ENCODE peak calls at places on chromosomes 6 and 20, in four cellular contexts. E is GM23338, P is psoas muscle, J is mesenchymal stem cell. D is an unnamed sample. For H3K4me1, the result is how much of the 10 kb centered on the place peaks cover.

GRCh38 chr6:5158191-5158590 is 73.0 kb downstream of the PPP1R3G start:
- DNase-seq in P (no peak), E (no peak), J (no peak), D (no peak)

GRCh38 chr20:49424536-49424935 is 57.9 kb downstream of the KCNB1 start:
- DNase-seq in P (peak), J (no peak), E (peak), D (peak)

GRCh38 chr6:42453649-42454427 is 2.1 kb upstream of the TRERF1 start:
- DNase-seq in E (peak), J (peak), P (peak), D (peak)

GRCh38 chr20:21729316-21729715 is 23.9 kb downstream of the PAX1 start:
- DNase-seq in E (no peak), P (no peak), J (no peak), D (no peak)

GRCh38 chr6:112938656-112939055 is 591.5 kb downstream of the RFPL4B start:
- DNase-seq in J (peak), P (no peak), E (no peak), D (no peak)

GRCh38 chr20:20017852-20018245 is 687 bp downstream of the NAA20 start:
- DNase-seq in E (no peak), P (no peak), J (no peak), D (peak)

GRCh38 chr20:62368629-62369507 is 1.8 kb upstream of the LAMA5 start:
- DNase-seq in J (peak), P (peak), E (peak), D (peak)

GRCh38 chr6:116316772-116317467 is 37.2 kb upstream of the TSPYL1 start:
- DNase-seq in J (no peak), E (no peak), P (peak), D (no peak)

GRCh38 chr6:44169154-44169553 is 10.5 kb downstream of the CAPN11 start:
- DNase-seq in J (no peak), P (no peak), E (no peak), D (peak)

GRCh38 chr6:151763938-151764680 is 43.4 kb upstream of the ESR1 start:
- DNase-seq in E (peak), P (peak), J (peak), D (peak)

GRCh38 chr6:24906314-24906713 is 29.4 kb downstream of the RIPOR2 start:
- DNase-seq in J (no peak), E (no peak), P (no peak), D (no peak)

GRCh38 chr6:72042088-72042487 is 155.7 kb downstream of the RIMS1 start:
- DNase-seq in J (no peak), P (no peak), E (no peak), D (peak)

GRCh38 chr20:63699466-63700198 is 3.2 kb downstream of the TNFRSF6B start:
- DNase-seq in P (peak), E (no peak), J (no peak), D (no peak)

GRCh38 chr6:56551409-56552120 is 91.1 kb downstream of the DST start:
- DNase-seq in E (no peak), P (no peak), J (no peak), D (no peak)

GRCh38 chr20:16922834-16923233 is 174.7 kb downstream of the OTOR start:
- DNase-seq in P (no peak), J (peak), E (no peak), D (peak)

GRCh38 chr6:160395187-160395586 is 47.0 kb downstream of the SLC22A3 start:
- DNase-seq in P (no peak), J (no peak), E (no peak), D (no peak)

GRCh38 chr6:108556864-108557493 is 3.7 kb upstream of the FOXO3 start:
- DNase-seq in J (peak), E (peak), P (no peak), D (no peak)

GRCh38 chr6:11039040-11039439 is 5.1 kb downstream of the ELOVL2 start:
- DNase-seq in E (no peak), J (peak), P (no peak), D (no peak)

GRCh38 chr6:56714982-56715456 is 72.3 kb upstream of the DST start:
- DNase-seq in E (no peak), J (peak), P (no peak), D (peak)

GRCh38 chr20:16691381-16691780 is 38.4 kb upstream of the SNRPB2 start:
- DNase-seq in J (no peak), P (no peak), E (no peak), D (no peak)

GRCh38 chr6:5132741-5133140 is 47.6 kb downstream of the PPP1R3G start:
- DNase-seq in E (peak), P (peak), J (peak), D (peak)

GRCh38 chr20:64181391-64181790 is 17.1 kb downstream of the MYT1 start:
- DNase-seq in P (no peak), J (no peak), E (no peak), D (no peak)

GRCh38 chr20:2750343-2751251 is 49.8 kb downstream of the CPXM1 start:
- DNase-seq in P (peak), E (peak), J (peak), D (peak)

GRCh38 chr6:170221052-170221752 is 69.7 kb downstream of the DLL1 start:
- DNase-seq in E (no peak), P (no peak), J (no peak), D (no peak)

GRCh38 chr20:36462440-36463211 is 78.7 kb upstream of the MYL9 start:
- DNase-seq in E (peak), J (peak), P (peak), D (peak)

GRCh38 chr20:19934792-19935491 is 82.2 kb upstream of the NAA20 start:
- DNase-seq in E (no peak), J (peak), P (peak), D (no peak)

GRCh38 chr20:57089701-57090144 is 176.7 kb downstream of the BMP7 start:
- DNase-seq in P (peak), E (peak), J (peak), D (peak)

GRCh38 chr6:151681426-151682059 is 125.9 kb upstream of the ESR1 start:
- DNase-seq in E (no peak), J (no peak), P (no peak), D (peak)

GRCh38 chr6:127176175-127176574 is 57.7 kb downstream of the RSPO3 start:
- DNase-seq in J (peak), E (no peak), P (no peak), D (peak)

GRCh38 chr20:25308671-25309394 is 60.9 kb downstream of the PYGB start:
- DNase-seq in J (peak), E (no peak), P (no peak), D (peak)

GRCh38 chr20:23161968-23162696 is 76.0 kb upstream of the CD93 start:
- DNase-seq in J (peak), E (no peak), P (peak), D (no peak)

GRCh38 chr20:23159256-23159922 is 73.3 kb upstream of the CD93 start:
- DNase-seq in J (no peak), E (no peak), P (no peak), D (no peak)

GRCh38 chr20:23161244-23161875 is 75.2 kb upstream of the CD93 start:
- DNase-seq in E (no peak), J (no peak), P (no peak), D (peak)

GRCh38 chr20:23159923-23160445 is 73.9 kb upstream of the CD93 start:
- DNase-seq in P (no peak), J (no peak), E (no peak), D (peak)

DNA sequence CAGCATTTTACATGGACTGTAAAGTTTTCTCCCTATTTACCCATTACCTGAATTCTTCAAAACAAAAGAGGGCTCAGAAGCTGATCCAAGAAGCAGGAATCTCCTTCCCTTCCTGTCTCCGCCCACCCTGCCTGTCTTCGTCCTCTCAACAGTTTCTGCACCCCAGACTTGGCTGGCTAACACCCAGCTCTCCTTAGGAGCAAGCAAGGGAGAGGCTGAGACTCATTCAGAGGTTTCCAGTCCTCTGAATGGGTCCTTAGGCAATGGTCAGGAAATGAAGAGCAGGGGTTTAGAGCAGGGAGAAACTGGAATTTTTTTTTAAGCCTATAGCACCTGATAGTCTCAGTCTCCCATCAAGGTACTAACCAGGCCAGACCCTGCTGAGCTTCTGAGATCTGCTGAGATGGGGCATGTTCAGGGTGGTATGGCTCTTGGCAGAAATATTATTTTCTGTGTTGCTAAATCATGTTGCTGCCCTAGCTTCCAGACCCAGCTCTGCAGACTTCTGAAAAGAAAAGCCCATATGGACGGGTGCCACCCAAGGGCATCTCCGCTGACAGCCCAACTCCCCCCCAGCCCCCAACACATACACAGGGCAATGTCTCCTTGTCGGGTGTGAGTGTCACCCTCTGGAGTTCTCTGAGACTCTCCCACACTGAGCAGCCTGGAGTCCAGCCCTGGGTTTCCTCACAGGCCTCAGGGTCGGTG is 74.6 kb upstream of the CD93 start:
- DNase-seq in E (peak), P (no peak), J (no peak), D (peak)
- H3K4me1 ChIP-seq in E (under half), P (half or more), J (under half), D (under half)

GRCh38 chr6:32975886-32976285 is 7.5 kb downstream of the BRD2 start:
- DNase-seq in J (no peak), P (no peak), E (no peak), D (no peak)

GRCh38 chr6:32977953-32978324 is 9.5 kb downstream of the BRD2 start:
- DNase-seq in E (no peak), J (no peak), P (no peak), D (no peak)

GRCh38 chr6:32977272-32977952 is 9.0 kb downstream of the BRD2 start:
- DNase-seq in J (no peak), E (no peak), P (no peak), D (no peak)

GRCh38 chr6:32974541-32975308 is 6.3 kb downstream of the BRD2 start:
- DNase-seq in E (no peak), P (no peak), J (peak), D (peak)

GRCh38 chr6:32976334-32977069 is 8.1 kb downstream of the BRD2 start:
- DNase-seq in P (no peak), E (no peak), J (no peak), D (no peak)
- H3K27ac ChIP-seq in P (no peak), E (no peak), J (no peak), D (no peak)

GRCh38 chr6:99146716-99147115 is 199.0 kb upstream of the FBXL4 start:
- DNase-seq in E (no peak), P (no peak), J (no peak), D (no peak)

GRCh38 chr6:99151634-99152344 is 197.7 kb downstream of the FAXC start:
- DNase-seq in P (no peak), E (peak), J (peak), D (peak)

GRCh38 chr6:99145738-99146137 is 198.0 kb upstream of the FBXL4 start:
- DNase-seq in P (no peak), E (no peak), J (no peak), D (no peak)

GRCh38 chr6:99148761-99149160 is 200.7 kb downstream of the FAXC start:
- DNase-seq in J (no peak), E (no peak), P (no peak), D (no peak)

DNA sequence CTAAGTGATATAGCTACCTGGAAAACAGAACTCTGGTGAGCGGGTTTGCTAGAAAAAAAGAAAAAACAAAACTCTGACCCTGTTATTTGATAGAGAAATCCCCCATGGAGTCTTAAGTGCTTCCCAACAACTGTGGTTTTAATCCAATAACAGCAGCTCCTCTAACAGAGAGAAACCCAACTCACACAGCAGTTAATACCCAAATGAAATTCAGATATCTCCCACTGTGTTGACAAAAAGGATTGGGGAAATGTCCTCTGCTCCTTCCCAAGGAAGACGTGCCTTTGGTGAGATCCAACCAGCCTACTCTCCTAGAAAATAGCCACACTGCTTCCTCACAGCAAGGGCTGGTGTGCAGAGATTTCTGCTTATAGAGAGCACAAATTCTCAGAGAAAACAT is 200.4 kb upstream of the FBXL4 start:
- DNase-seq in P (no peak), J (no peak), E (no peak), D (no peak)
- H3K4me1 ChIP-seq in P (under half), J (under half), E (under half), D (under half)

GRCh38 chr6:6317825-6318733 is 2.4 kb downstream of the F13A1 start:
- DNase-seq in E (peak), J (no peak), P (no peak), D (no peak)
- H3K27ac ChIP-seq in E (no peak), J (no peak), P (no peak), D (no peak)

GRCh38 chr6:28725890-28726348 is 197.9 kb downstream of the TRIM27 start:
- DNase-seq in J (no peak), E (peak), P (no peak), D (no peak)

GRCh38 chr6:28732052-28732451 is 191.7 kb downstream of the TRIM27 start:
- DNase-seq in J (no peak), P (no peak), E (no peak), D (no peak)

GRCh38 chr6:28726569-28727309 is 197.0 kb downstream of the TRIM27 start:
- DNase-seq in P (no peak), E (no peak), J (no peak), D (no peak)

GRCh38 chr6:28727559-28728211 is 196.1 kb downstream of the TRIM27 start:
- DNase-seq in J (no peak), P (no peak), E (no peak), D (no peak)

DNA sequence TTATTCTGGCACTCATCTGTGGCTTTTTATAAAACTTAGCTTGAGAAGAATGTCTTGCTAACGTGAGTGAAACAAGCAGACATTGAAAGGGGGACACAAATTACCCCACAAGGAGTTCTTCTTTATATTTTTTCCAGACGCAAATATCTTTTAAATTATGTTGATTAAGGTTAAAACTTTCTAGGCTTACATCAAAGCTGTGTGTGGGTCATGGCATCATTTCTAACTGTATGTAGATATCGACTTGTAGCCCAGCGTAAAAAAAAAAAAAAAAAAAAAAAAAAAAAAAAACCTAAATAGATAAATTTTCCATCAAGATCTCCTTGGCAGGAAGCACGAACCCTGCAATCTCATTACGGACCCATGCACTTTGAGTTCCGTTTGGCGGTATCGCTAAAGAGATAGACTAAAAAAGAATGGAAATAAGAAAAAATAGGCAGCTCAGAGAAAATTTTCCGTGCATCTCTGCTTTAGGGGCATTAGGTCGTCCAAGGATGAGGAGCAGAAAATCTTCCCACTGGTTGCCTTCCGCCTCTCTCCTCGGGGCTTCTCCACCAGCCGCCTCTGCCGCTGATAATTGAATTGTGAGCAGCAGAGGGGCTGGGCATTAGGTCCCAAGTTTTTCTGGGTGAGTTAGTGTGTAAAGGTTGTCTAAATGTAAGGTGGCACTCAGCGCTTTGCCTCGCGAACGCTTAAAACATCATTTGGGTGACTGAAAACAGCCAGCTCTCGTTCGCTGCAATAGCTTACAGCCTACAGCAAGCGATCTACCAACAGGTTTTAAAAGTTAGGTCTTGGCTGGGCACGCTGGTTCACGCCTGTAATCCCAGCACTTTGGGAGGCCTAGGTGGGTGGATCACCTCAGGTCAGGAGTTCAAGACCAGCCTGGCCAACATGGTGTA is 194.0 kb downstream of the TRIM27 start:
- DNase-seq in E (peak), P (no peak), J (no peak), D (no peak)
- H3K4me1 ChIP-seq in E (under half), P (under half), J (under half), D (under half)

DNA sequence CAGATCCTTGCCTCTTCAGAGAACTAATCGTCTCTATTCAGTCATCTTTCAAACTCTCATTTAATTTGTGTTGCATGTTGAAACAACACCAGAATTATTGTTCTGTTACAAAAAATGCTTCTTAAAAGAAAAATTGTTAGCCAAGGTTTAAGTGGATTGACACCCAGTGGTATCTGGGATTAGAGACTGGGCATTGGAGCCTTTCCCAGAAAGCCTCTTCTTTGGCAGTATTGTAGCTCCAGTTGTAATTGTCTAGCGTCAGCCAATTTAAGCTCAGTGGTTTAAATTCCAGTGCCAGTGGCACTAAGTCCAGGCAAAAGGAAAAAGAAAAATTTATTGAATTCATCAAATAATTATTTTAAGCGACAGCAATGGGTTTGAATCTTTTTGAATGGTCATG is 801 bp downstream of the CCDC28A start:
- DNase-seq in J (no peak), P (no peak), E (no peak), D (peak)
- H3K27ac ChIP-seq in J (no peak), P (peak), E (peak), D (peak)

GRCh38 chr6:7144810-7145209 is 37.0 kb downstream of the RREB1 start:
- DNase-seq in E (no peak), P (no peak), J (no peak), D (no peak)

GRCh38 chr6:7145269-7146078 is 37.7 kb downstream of the RREB1 start:
- DNase-seq in J (no peak), P (no peak), E (peak), D (no peak)

GRCh38 chr6:7146079-7146828 is 38.5 kb downstream of the RREB1 start:
- DNase-seq in P (peak), J (peak), E (peak), D (peak)

GRCh38 chr6:7148100-7148822 is 40.5 kb downstream of the RREB1 start:
- DNase-seq in P (no peak), J (peak), E (no peak), D (peak)

DNA sequence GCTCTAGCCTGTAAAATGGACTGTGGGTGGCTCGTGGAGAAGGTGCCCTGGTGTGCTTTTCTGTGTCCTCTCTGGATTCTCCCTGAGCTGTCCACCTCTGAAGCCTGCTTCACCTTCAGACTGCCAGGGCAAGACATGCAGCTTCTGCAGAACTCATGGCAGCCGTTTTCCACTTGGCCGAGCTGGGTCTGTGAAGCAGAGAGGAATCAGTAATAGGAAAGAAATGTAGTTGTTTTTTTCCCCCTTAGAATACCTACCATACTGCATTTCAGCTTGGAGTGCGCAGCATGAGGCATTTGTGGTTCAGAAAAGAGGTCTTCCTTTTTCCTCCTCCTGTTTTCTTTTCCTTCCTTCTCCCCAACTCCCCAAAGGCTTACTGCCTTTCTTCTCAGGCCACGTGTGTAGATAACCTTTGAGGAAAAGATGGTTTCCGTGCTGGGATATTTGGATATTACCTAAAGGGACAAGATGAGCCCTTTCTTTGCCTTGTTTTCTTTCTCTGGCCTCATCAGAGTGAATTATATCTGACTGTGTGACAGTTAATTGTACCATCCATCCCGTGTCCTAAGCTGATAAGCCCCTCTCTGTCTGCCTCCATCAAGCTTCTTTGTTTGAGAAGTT is 39.4 kb downstream of the RREB1 start:
- DNase-seq in P (no peak), J (no peak), E (no peak), D (peak)
- H3K4me1 ChIP-seq in P (half or more), J (under half), E (half or more), D (half or more)

D was measured in GM23248.